ENCODE peak calls at places on chromosomes 16 and 17, in six cellular contexts. U, Y, W, F, Z and H are unnamed samples.

GRCh38 chr16:6541262-6541661 is 791.4 kb upstream of the RBFOX1 start:
- DNase-seq in F (no peak), Z (no peak), Y (no peak), W (no peak), U (no peak), H (no peak)

GRCh38 chr17:60091908-60092331 is 13.2 kb upstream of the HEATR6 start:
- DNase-seq in Z (no peak), F (no peak), U (no peak), Y (no peak), W (no peak), H (peak)

GRCh38 chr17:66839616-66840015 is 4.7 kb downstream of the CACNG5 start:
- DNase-seq in W (no peak), Z (no peak), F (no peak), U (no peak), Y (no peak), H (no peak)

GRCh38 chr16:53754938-53755910 is 51.3 kb downstream of the FTO start:
- DNase-seq in W (peak), F (no peak), Y (no peak), U (no peak), Z (no peak), H (no peak)

GRCh38 chr17:15941781-15942180 is 3.1 kb upstream of the ADORA2B start:
- DNase-seq in Y (no peak), F (no peak), W (no peak), U (no peak), Z (no peak), H (no peak)

GRCh38 chr17:19306160-19307111 is 56.1 kb downstream of the B9D1 start:
- DNase-seq in U (no peak), Z (peak), W (no peak), F (peak), Y (peak), H (no peak)

GRCh38 chr16:87465306-87465705 is 27.5 kb downstream of the ZCCHC14 start:
- DNase-seq in F (peak), U (no peak), Y (peak), W (peak), Z (no peak), H (peak)

GRCh38 chr17:47694818-47695663 is 1.1 kb downstream of the TBKBP1 start:
- DNase-seq in U (no peak), F (peak), Y (no peak), W (peak), Z (no peak), H (peak)

GRCh38 chr17:2214047-2214717 is 89.4 kb downstream of the SMG6 start:
- DNase-seq in U (no peak), Y (no peak), Z (no peak), F (no peak), W (peak), H (peak)

GRCh38 chr17:29089601-29090044 is 46.7 kb downstream of the PIPOX start:
- DNase-seq in U (no peak), Z (no peak), F (no peak), Y (no peak), W (no peak), H (no peak)

GRCh38 chr17:50311483-50311882 is 34.4 kb upstream of the XYLT2 start:
- DNase-seq in U (no peak), Y (no peak), Z (no peak), W (no peak), F (no peak), H (no peak)

GRCh38 chr17:62718420-62718819 is 89.7 kb downstream of the MARCHF10 start:
- DNase-seq in Y (no peak), Z (no peak), W (no peak), U (no peak), F (no peak), H (no peak)

GRCh38 chr16:67163164-67163902 is 1.2 kb upstream of the HSF4 start:
- DNase-seq in Z (no peak), F (no peak), U (no peak), W (no peak), Y (no peak), H (peak)

GRCh38 chr17:73468221-73468620 is 156.4 kb upstream of the CDC42EP4 start:
- DNase-seq in Z (no peak), U (no peak), F (no peak), Y (no peak), W (no peak), H (no peak)

GRCh38 chr17:6384481-6384880 is 50.4 kb downstream of the AIPL1 start:
- DNase-seq in Z (no peak), W (no peak), F (no peak), U (no peak), Y (no peak), H (no peak)

GRCh38 chr16:87323727-87324410 is 6.7 kb upstream of the C16orf95 start:
- DNase-seq in F (no peak), Z (no peak), U (no peak), W (no peak), Y (no peak), H (no peak)

GRCh38 chr17:2797632-2798031 is 1.4 kb downstream of the RAP1GAP2 start:
- DNase-seq in F (no peak), Z (no peak), Y (no peak), U (no peak), W (no peak), H (no peak)

GRCh38 chr17:34671191-34671590 is 91.8 kb downstream of the TMEM132E start:
- DNase-seq in F (no peak), Z (no peak), W (no peak), Y (no peak), U (no peak), H (no peak)

GRCh38 chr17:41103896-41104295 is 1.3 kb upstream of the KRTAP4-9 start:
- DNase-seq in U (no peak), Z (no peak), W (no peak), Y (no peak), F (no peak), H (no peak)

GRCh38 chr16:27429981-27430441 is 28.0 kb downstream of the IL21R start:
- DNase-seq in U (no peak), F (no peak), Y (no peak), W (no peak), Z (no peak), H (no peak)

GRCh38 chr16:27430512-27430911 is 28.5 kb downstream of the IL21R start:
- DNase-seq in F (no peak), Z (no peak), Y (no peak), U (no peak), W (no peak), H (no peak)

GRCh38 chr16:27430923-27431484 is 29.0 kb downstream of the IL21R start:
- DNase-seq in U (no peak), F (peak), Y (no peak), W (peak), Z (no peak), H (peak)

GRCh38 chr16:27432600-27432957 is 30.6 kb downstream of the IL21R start:
- DNase-seq in W (no peak), Z (no peak), F (no peak), U (no peak), Y (no peak), H (no peak)

DNA sequence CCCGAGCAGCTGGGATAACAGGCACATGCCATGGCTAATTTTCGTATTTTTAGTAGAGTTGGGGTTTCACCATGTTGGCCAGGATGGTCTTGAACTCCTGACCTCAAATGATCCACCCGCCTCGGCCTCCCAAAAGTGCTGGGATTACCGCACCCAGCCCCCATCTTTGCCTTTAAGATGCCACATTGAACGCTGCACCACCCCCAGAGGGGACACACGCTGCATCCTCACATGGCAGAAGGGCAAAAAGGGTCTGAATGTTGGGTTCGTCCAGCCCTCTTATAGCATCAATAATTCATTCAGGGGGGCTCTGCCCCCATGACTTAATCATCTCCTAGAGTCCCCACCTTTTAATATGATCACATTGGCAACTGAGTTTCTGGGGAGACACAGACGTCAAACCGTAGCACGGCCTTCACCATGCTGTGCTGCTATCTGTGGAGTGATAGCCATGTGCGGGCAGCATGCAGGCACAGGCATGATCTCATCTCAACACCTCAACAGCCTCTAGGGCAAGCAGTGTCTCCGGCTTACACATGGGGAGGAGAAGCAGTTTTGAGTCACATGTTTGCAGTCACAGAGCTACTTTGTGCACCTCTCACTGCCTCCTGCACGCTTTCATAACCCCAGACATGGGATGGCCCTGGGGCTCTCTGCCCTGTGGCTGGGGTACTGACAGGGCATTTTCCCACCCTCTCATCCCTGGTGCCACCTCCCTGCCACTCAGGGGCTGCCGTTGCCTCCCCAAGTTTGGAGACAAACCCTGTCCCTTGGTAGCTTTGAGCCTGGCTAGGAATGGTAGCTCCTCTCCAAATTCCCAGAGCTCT is 30.0 kb downstream of the IL21R start:
- DNase-seq in Z (no peak), U (no peak), W (no peak), Y (no peak), F (no peak), H (no peak)
- TF ChIP-seq MYC in Z (no peak), U (no peak), W (peak), Y (no peak), F (no peak), H (no peak)

GRCh38 chr17:36014946-36015345 is 2.8 kb downstream of the CCL23 start:
- DNase-seq in U (no peak), Y (no peak), W (no peak), F (no peak), Z (no peak), H (no peak)

GRCh38 chr17:36004604-36005003 is 3.3 kb upstream of the CCL15 start:
- DNase-seq in Z (no peak), W (no peak), U (no peak), Y (no peak), F (no peak), H (peak)

DNA sequence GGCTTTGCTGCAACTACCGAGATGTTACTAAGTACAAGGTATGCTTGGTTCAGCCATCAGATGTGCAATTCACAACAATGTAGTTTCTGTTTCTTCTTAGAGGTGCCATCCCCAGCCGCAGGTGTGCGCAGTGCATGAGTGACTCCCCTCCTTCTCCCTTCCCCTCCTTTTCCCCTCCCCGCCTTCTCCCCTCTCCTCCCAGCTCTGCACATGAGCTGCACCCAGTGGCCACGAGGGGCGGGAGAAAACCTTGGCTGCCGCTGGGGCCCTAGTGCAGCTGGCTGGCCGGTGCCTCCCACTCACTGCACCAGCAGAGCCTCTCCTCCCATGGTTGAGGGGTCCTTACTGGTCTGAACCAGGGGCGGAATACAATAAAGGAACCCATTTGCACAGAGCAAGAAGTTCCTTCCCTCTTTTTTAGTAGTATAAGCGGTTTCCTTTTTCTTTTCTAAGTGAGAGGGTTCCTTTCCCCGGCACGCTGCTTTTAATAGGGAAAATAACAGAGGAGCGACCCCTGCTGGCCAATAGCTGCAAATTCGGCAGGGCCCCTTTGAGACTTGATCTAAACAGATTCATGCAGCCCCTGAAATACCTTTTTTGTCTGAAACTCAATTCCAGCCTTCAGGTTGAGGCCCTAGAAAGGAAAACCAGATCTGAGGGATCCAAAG is 7.8 kb upstream of the CCL15 start:
- DNase-seq in U (no peak), Z (no peak), F (peak), Y (peak), W (peak), H (peak)
- TF ChIP-seq CTCF in U (peak), Z (peak), F (peak), Y (peak), W (peak), H (peak)

GRCh38 chr17:72119280-72119962 is 1.4 kb upstream of the SOX9 start:
- DNase-seq in Y (no peak), U (no peak), W (no peak), F (no peak), Z (no peak), H (no peak)

GRCh38 chr17:72119963-72120877 is 600 bp upstream of the SOX9 start:
- DNase-seq in Y (peak), W (no peak), Z (no peak), F (no peak), U (peak), H (no peak)

GRCh38 chr17:72117470-72117747 is 3.4 kb upstream of the SOX9 start:
- DNase-seq in U (no peak), Y (no peak), W (no peak), Z (no peak), F (no peak), H (no peak)

GRCh38 chr17:72117748-72118587 is 2.9 kb upstream of the SOX9 start:
- DNase-seq in Y (no peak), Z (no peak), U (no peak), F (no peak), W (no peak), H (no peak)

DNA sequence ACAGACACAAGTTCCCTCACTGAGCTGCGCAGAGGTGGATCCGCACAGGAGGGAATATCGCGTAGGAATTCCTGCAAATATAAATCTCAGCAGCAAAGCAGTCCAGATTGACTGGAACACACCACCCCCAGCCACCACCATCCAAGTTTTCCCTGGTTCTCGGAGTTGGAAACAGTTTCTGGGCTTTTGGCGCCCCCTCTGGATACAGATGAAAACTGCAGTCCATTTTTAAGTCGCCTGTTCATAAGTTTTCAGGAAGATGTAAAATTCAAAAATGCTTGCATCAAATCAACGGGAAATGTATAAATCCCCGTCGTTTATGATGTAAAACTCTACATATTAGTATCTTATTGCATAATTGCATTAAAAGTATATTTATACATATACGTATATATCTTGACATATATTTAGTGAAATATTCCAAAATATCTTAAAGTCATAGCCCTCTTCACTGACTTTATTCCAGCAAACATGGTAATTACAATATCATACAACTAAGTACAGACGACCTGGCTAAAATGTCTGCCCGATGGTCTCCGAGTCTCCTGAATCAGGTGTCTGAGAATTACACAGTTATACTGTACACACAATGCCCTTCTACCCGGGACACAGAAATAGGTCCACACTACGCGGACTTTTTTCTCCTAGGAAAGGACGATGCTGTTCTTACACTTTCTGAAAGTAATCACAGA is 2.1 kb upstream of the SOX9 start:
- DNase-seq in W (peak), U (peak), F (peak), Y (peak), Z (peak), H (peak)
- TF ChIP-seq MYC in W (no peak), U (no peak), F (no peak), Y (no peak), Z (no peak), H (no peak)

DNA sequence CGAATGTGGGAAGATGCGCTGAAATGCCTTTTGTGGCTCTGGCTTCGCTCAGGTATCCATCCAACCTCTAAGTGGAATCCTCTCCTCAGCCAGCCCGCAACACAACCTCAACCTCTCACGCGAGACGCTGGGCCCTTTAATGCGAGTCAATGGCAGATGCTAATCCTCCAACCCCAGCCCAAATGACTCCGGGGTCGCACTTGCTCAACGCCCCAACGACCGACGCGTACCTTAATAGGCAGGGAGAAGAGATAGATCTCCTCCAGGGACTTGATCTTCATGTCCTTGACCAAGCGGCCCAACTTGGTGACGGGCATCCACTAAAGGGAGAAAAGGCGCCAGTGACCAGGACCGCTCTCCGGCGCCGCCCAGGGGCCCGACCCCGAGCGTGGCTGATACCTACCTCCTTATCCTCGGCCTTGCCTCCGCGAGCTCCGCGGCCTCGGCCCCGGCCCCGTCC is 550 bp downstream of the RPS2 start:
- DNase-seq in W (no peak), Z (no peak), Y (no peak), U (no peak), F (no peak), H (peak)
- TF ChIP-seq CTCF in W (peak), Z (no peak), Y (peak), U (no peak), F (no peak), H (peak)

DNA sequence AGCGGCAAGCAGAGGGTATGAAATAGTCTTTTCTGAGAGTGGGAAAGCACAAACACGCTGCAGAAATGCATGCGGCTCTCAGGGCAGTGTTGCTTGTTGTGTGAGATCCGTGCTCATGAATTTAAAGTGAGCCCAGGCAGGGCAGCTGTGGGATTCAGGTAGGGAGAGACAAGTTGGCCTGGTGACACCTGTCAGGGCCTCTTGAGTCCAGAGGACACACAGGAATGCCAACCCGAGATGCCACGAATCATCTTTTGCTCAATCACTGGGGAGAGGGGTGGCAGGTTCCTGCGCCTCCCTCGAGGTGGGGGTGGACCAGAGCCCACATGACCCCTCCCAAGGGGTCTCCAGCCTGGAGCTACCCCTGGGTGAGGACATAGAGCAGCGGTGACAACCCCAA is 211.9 kb downstream of the GSG1L start:
- DNase-seq in W (no peak), Z (no peak), Y (no peak), U (no peak), F (no peak), H (no peak)
- TF ChIP-seq MYC in W (no peak), Z (no peak), Y (no peak), U (no peak), F (no peak), H (no peak)

DNA sequence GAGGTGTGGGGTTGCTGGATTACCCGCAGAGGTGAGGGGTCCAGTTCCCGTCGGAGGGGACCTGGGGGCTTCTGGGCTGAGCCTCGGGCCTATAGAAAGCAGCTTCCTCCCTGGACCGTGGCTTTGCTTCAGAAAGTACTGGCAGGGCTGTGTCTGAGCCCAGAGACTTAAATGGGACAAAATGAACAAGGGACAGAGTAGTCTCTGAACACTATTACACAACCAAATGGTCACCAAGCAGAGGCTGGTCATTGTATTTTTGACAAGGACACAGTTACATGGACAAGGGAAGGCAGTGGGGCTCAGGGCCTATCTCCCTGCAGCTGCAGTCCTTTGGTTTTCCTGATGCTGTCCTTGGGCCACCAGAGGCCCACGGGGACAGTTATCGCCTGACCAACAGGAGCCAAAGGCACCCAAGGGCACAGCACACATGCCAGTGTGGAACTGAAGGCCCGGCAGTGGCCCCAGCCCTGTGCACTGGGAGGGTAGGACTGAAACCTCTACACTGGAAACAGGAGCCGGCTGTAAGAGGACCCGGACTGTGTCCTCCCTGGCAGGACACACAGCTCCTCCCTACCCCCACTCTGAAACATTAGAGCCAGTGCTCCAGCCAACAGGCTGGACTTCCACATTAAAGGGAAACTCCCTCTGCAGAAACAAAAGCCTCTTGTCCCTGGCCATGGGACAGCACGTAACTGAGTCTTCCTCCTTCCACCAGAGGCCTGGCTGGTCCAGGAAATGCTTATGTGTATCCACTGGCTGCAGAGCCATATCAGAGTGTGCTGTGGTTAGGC is 26.0 kb upstream of the ERN1 start:
- DNase-seq in Y (peak), F (no peak), Z (no peak), U (no peak), W (no peak), H (peak)
- TF ChIP-seq CTCF in Y (peak), F (no peak), Z (no peak), U (no peak), W (no peak), H (no peak)